ENCODE peak calls at places on chromosomes 7 and 10, in seven cellular contexts. One of them, this sample, is unnamed.

GRCh38 chr7:135509589-135509838 is 388 bp downstream of the CNOT4 start:
- DNase-seq in lower leg skin: no peak
- DNase-seq in mucosa of descending colon: no peak
- DNase-seq in neural crest cell: no peak
- DNase-seq in activated naive CD4-positive, alpha-beta T cell treated with anti-CD3 and anti-CD28 coated beads for 36 hours: no peak
- DNase-seq in GM12865: no peak
- DNase-seq in heart left ventricle: no peak
- DNase-seq in this sample: no peak

GRCh38 chr7:130553398-130554029 is 61.6 kb downstream of the MEST start:
- DNase-seq in lower leg skin: no peak
- DNase-seq in mucosa of descending colon: no peak
- DNase-seq in neural crest cell: no peak
- DNase-seq in activated naive CD4-positive, alpha-beta T cell treated with anti-CD3 and anti-CD28 coated beads for 36 hours: no peak
- DNase-seq in GM12865: no peak
- DNase-seq in heart left ventricle: no peak
- DNase-seq in this sample: no peak

GRCh38 chr7:5525271-5526189 is 101.9 kb upstream of the TNRC18 start:
- DNase-seq in lower leg skin: no peak
- DNase-seq in mucosa of descending colon: peak; percentile 51
- DNase-seq in neural crest cell: no peak
- DNase-seq in activated naive CD4-positive, alpha-beta T cell treated with anti-CD3 and anti-CD28 coated beads for 36 hours: peak; percentile 45
- DNase-seq in GM12865: peak; percentile 90
- DNase-seq in heart left ventricle: peak; percentile 39
- DNase-seq in this sample: no peak

GRCh38 chr7:155465761-155466141 is 7.8 kb downstream of the EN2 start:
- DNase-seq in lower leg skin: no peak
- DNase-seq in mucosa of descending colon: no peak
- DNase-seq in neural crest cell: no peak
- DNase-seq in activated naive CD4-positive, alpha-beta T cell treated with anti-CD3 and anti-CD28 coated beads for 36 hours: no peak
- DNase-seq in GM12865: no peak
- DNase-seq in heart left ventricle: no peak
- DNase-seq in this sample: no peak

GRCh38 chr10:23158370-23158769 is 33.7 kb upstream of the PTF1A start:
- DNase-seq in lower leg skin: no peak
- DNase-seq in mucosa of descending colon: no peak
- DNase-seq in neural crest cell: peak; percentile 55
- DNase-seq in activated naive CD4-positive, alpha-beta T cell treated with anti-CD3 and anti-CD28 coated beads for 36 hours: peak; percentile 61
- DNase-seq in GM12865: peak; percentile 73
- DNase-seq in heart left ventricle: no peak
- DNase-seq in this sample: peak; percentile 22

GRCh38 chr10:33005322-33006282 is 47.6 kb upstream of the ITGB1 start:
- DNase-seq in lower leg skin: peak; percentile 58
- DNase-seq in mucosa of descending colon: peak; percentile 81
- DNase-seq in neural crest cell: peak; percentile 54
- DNase-seq in activated naive CD4-positive, alpha-beta T cell treated with anti-CD3 and anti-CD28 coated beads for 36 hours: peak; percentile 58
- DNase-seq in GM12865: peak; percentile 44
- DNase-seq in heart left ventricle: peak; percentile 90
- DNase-seq in this sample: peak; percentile 61

GRCh38 chr10:22649390-22649841 is 65.0 kb downstream of the PIP4K2A start:
- DNase-seq in lower leg skin: no peak
- DNase-seq in mucosa of descending colon: no peak
- DNase-seq in neural crest cell: no peak
- DNase-seq in activated naive CD4-positive, alpha-beta T cell treated with anti-CD3 and anti-CD28 coated beads for 36 hours: peak; percentile 69
- DNase-seq in GM12865: peak; percentile 53
- DNase-seq in heart left ventricle: no peak
- DNase-seq in this sample: peak; percentile 37

GRCh38 chr10:99958287-99958686 is 51.5 kb downstream of the DNMBP start:
- DNase-seq in lower leg skin: no peak
- DNase-seq in mucosa of descending colon: no peak
- DNase-seq in neural crest cell: no peak
- DNase-seq in activated naive CD4-positive, alpha-beta T cell treated with anti-CD3 and anti-CD28 coated beads for 36 hours: no peak
- DNase-seq in GM12865: no peak
- DNase-seq in heart left ventricle: no peak
- DNase-seq in this sample: no peak

GRCh38 chr7:64888561-64888900 is 14.5 kb upstream of the ZNF273 start:
- DNase-seq in lower leg skin: no peak
- DNase-seq in mucosa of descending colon: peak; percentile 51
- DNase-seq in neural crest cell: no peak
- DNase-seq in activated naive CD4-positive, alpha-beta T cell treated with anti-CD3 and anti-CD28 coated beads for 36 hours: peak; percentile 19
- DNase-seq in GM12865: no peak
- DNase-seq in heart left ventricle: no peak
- DNase-seq in this sample: peak; percentile 12

GRCh38 chr10:69874464-69874863 is 72.8 kb downstream of the COL13A1 start:
- DNase-seq in lower leg skin: peak; percentile 69
- DNase-seq in mucosa of descending colon: no peak
- DNase-seq in neural crest cell: no peak
- DNase-seq in activated naive CD4-positive, alpha-beta T cell treated with anti-CD3 and anti-CD28 coated beads for 36 hours: no peak
- DNase-seq in GM12865: no peak
- DNase-seq in heart left ventricle: no peak
- DNase-seq in this sample: no peak

GRCh38 chr10:27426948-27427467 is 77.1 kb upstream of the RAB18 start:
- DNase-seq in lower leg skin: no peak
- DNase-seq in mucosa of descending colon: no peak
- DNase-seq in neural crest cell: no peak
- DNase-seq in activated naive CD4-positive, alpha-beta T cell treated with anti-CD3 and anti-CD28 coated beads for 36 hours: no peak
- DNase-seq in GM12865: no peak
- DNase-seq in heart left ventricle: no peak
- DNase-seq in this sample: no peak